ENCODE peak calls at places on chromosomes 3 and 15, in nine cellular contexts. V is HepG2, T is ovary, U is A549, Y is K562, K is sigmoid colon, S is SK-N-SH, M is stomach, J is tibial nerve. O is an unnamed sample.

GRCh38 chr3:94304953-94305352 is 242.1 kb downstream of the NSUN3 start:
- DNase-seq in S (no peak), J (no peak), M (no peak), K (no peak), V (no peak), Y (no peak), U (no peak), T (no peak), O (no peak)

GRCh38 chr15:48177383-48177874 is 666 bp downstream of the MYEF2 start:
- DNase-seq in M (no peak), Y (no peak), J (no peak), T (no peak), V (no peak), K (no peak), U (peak), S (peak), O (no peak)

GRCh38 chr15:78059110-78059839 is 18.2 kb downstream of the TBC1D2B start:
- DNase-seq in K (no peak), M (no peak), T (no peak), V (no peak), J (no peak), U (no peak), Y (no peak), S (no peak), O (no peak)

GRCh38 chr3:14478943-14479550 is 61.1 kb downstream of the GRIP2 start:
- DNase-seq in J (no peak), S (no peak), U (no peak), K (no peak), M (no peak), T (no peak), V (no peak), Y (no peak), O (no peak)

GRCh38 chr3:39707314-39707909 is 102.0 kb upstream of the MYRIP start:
- DNase-seq in S (peak), K (no peak), J (no peak), Y (peak), T (no peak), M (no peak), U (peak), V (peak), O (no peak)

GRCh38 chr15:56821721-56822425 is 88.6 kb upstream of the ZNF280D start:
- DNase-seq in Y (peak), J (no peak), M (peak), T (peak), U (peak), S (peak), V (peak), K (peak), O (peak)

GRCh38 chr3:48826451-48826850 is 21.2 kb downstream of the PRKAR2A start:
- DNase-seq in J (no peak), M (no peak), K (no peak), U (no peak), Y (peak), V (no peak), S (no peak), T (no peak), O (no peak)

GRCh38 chr15:66832679-66833078 is 130.6 kb downstream of the SMAD6 start:
- DNase-seq in U (no peak), K (no peak), Y (no peak), S (no peak), M (no peak), T (no peak), V (no peak), J (no peak), O (no peak)

GRCh38 chr15:95664435-95664834 is 666.1 kb upstream of the NR2F2 start:
- DNase-seq in V (no peak), S (no peak), K (no peak), M (no peak), J (no peak), U (no peak), T (no peak), Y (no peak), O (no peak)

GRCh38 chr3:120113128-120114116 is 19.2 kb upstream of the GSK3B start:
- DNase-seq in K (no peak), M (peak), V (no peak), S (no peak), T (no peak), U (peak), J (no peak), Y (no peak), O (no peak)

GRCh38 chr3:99474776-99475175 is 163.6 kb upstream of the COL8A1 start:
- DNase-seq in M (no peak), J (no peak), U (no peak), T (no peak), S (no peak), K (no peak), V (no peak), Y (no peak), O (no peak)

GRCh38 chr3:181707980-181708379 is 3.7 kb upstream of the SOX2 start:
- DNase-seq in M (no peak), V (no peak), T (no peak), Y (no peak), S (no peak), K (no peak), U (no peak), J (no peak), O (no peak)

GRCh38 chr15:83205725-83206324 is 1.8 kb downstream of the HDGFL3 start:
- DNase-seq in U (no peak), V (no peak), S (peak), J (no peak), M (no peak), K (no peak), T (no peak), Y (no peak), O (no peak)

GRCh38 chr15:25065876-25066275 is 111.1 kb downstream of the SNRPN start:
- DNase-seq in S (no peak), J (no peak), U (no peak), V (no peak), M (no peak), K (peak), T (no peak), Y (no peak), O (no peak)

GRCh38 chr3:135009014-135009413 is 214.0 kb downstream of the EPHB1 start:
- DNase-seq in K (no peak), U (no peak), J (no peak), T (no peak), M (no peak), V (no peak), Y (no peak), S (no peak), O (no peak)

GRCh38 chr15:95267476-95267875 is 1036.1 kb downstream of the MCTP2 start:
- DNase-seq in V (no peak), J (no peak), U (no peak), Y (no peak), K (no peak), T (no peak), S (no peak), M (no peak), O (no peak)

GRCh38 chr15:66830358-66830757 is 128.3 kb downstream of the SMAD6 start:
- DNase-seq in J (no peak), T (no peak), U (peak), S (no peak), Y (no peak), V (no peak), M (no peak), K (no peak), O (no peak)

GRCh38 chr3:163692484-163692883 is 1385.8 kb downstream of the SI start:
- DNase-seq in T (no peak), S (no peak), M (no peak), U (no peak), K (no peak), Y (no peak), V (no peak), J (no peak), O (no peak)

GRCh38 chr3:189724366-189724765 is 93.2 kb downstream of the TP63 start:
- DNase-seq in M (no peak), V (no peak), S (no peak), J (no peak), U (no peak), K (no peak), T (no peak), Y (no peak), O (no peak)

GRCh38 chr3:114454592-114455251 is 160.9 kb downstream of the TIGIT start:
- DNase-seq in T (peak), V (no peak), M (no peak), J (no peak), K (no peak), U (no peak), Y (no peak), S (peak), O (no peak)

GRCh38 chr15:63077952-63078351 is 35.4 kb downstream of the TPM1 start:
- DNase-seq in S (no peak), K (no peak), J (no peak), V (no peak), T (no peak), M (no peak), U (no peak), Y (no peak), O (peak)

GRCh38 chr15:60751985-60752952 is 273.3 kb upstream of the ICE2 start:
- DNase-seq in J (no peak), S (peak), Y (no peak), T (peak), U (no peak), M (peak), K (peak), V (peak), O (no peak)

GRCh38 chr3:168998792-168999191 is 664.7 kb downstream of the MECOM start:
- DNase-seq in V (no peak), Y (no peak), T (no peak), S (no peak), U (no peak), J (no peak), M (no peak), K (no peak), O (no peak)

GRCh38 chr15:67174864-67175573 is 79.4 kb downstream of the AAGAB start:
- DNase-seq in Y (no peak), S (peak), T (no peak), V (no peak), J (no peak), U (peak), K (peak), M (peak), O (no peak)

GRCh38 chr15:79811406-79812405 is 85.1 kb downstream of the MTHFS start:
- DNase-seq in Y (no peak), V (no peak), K (peak), M (peak), S (peak), U (no peak), J (no peak), T (peak), O (no peak)

GRCh38 chr3:74538669-74539068 is 75.8 kb downstream of the CNTN3 start:
- DNase-seq in Y (no peak), J (no peak), V (no peak), T (no peak), K (no peak), U (no peak), M (no peak), S (no peak), O (no peak)

GRCh38 chr3:129606522-129607390 is at the start of gene PLXND1:
- DNase-seq in U (peak), V (no peak), Y (peak), T (peak), M (peak), J (peak), S (peak), K (peak), O (peak)

DNA sequence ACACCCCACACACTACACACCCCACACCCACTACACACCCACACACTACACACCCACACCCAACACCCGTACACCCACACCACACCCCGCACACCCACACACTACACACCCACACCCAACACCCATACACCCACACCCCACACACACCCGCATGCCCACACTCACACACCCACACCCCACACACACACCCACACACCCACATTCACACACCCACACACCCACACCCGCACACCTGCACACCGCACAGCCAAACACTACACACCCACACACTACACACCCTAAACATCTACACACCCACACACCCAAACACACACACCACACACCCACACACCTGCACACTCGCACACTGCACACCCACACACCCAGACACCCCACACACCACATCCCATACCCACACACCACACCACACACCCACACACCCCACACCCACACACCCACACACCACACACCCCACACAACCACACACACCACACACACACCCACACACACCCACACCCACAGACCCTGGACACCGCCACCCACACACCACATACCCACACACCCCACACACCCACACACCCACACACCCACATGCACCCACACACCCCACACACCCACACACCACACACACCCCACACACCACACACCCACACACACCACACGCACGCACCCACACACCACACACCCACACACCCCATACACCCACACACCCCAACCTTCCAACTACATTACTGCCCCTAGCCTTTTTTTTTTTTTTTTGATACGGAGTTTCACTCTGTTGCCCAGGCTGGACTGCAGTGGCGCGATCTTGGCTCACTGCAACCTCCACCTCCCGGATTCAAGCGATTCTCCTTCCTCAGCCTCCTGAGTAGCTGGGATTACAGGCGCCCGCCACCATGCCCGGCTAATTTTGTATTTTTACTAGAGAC is 16.9 kb downstream of the CEP19 start:
- DNase-seq in M (no peak), Y (no peak), T (no peak), K (no peak), J (no peak), U (no peak), V (no peak), S (no peak), O (no peak)
- TF ChIP-seq EP300 in M (no peak), Y (no peak), T (no peak), K (no peak), J (no peak), U (no peak), V (no peak), S (no peak), O (no peak)

GRCh38 chr3:50165388-50166308 is 10.5 kb downstream of the SEMA3F start:
- DNase-seq in U (no peak), V (no peak), M (peak), S (no peak), J (no peak), K (no peak), T (peak), Y (no peak), O (no peak)

GRCh38 chr3:50163572-50163971 is 8.4 kb downstream of the SEMA3F start:
- DNase-seq in K (no peak), M (no peak), U (no peak), V (no peak), J (no peak), T (no peak), Y (no peak), S (no peak), O (no peak)

GRCh38 chr3:50164984-50165383 is 9.9 kb downstream of the SEMA3F start:
- DNase-seq in S (no peak), Y (no peak), U (no peak), V (no peak), M (no peak), K (no peak), J (no peak), T (no peak), O (no peak)

GRCh38 chr3:50164481-50164880 is 9.4 kb downstream of the SEMA3F start:
- DNase-seq in U (no peak), S (no peak), Y (no peak), K (no peak), M (no peak), T (no peak), V (no peak), J (no peak), O (no peak)

DNA sequence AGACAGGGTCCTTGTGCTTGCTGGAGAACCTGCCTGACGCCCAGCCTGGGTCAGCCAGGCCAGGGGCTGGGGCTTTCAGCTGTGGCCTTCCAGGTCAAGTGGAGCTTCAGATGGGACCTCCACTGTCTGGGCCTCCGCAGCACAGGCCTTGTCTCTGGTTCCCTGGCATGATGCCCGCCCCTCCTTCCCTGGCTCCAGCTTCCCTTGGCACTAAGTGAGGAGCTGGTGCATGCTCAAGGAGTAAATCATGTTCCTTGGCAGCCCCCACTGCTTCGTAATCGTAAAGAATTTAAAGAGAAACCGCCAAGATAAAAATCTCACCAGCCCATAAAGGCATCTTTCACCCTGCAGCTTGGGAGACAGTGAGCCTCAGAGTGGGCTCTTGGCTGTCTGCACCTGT is 8.9 kb downstream of the SEMA3F start:
- DNase-seq in T (peak), Y (no peak), U (peak), S (no peak), V (no peak), M (peak), J (peak), K (peak), O (no peak)
- TF ChIP-seq EP300 in T (no peak), Y (no peak), U (no peak), S (no peak), V (no peak), M (no peak), J (no peak), K (no peak), O (no peak)

DNA sequence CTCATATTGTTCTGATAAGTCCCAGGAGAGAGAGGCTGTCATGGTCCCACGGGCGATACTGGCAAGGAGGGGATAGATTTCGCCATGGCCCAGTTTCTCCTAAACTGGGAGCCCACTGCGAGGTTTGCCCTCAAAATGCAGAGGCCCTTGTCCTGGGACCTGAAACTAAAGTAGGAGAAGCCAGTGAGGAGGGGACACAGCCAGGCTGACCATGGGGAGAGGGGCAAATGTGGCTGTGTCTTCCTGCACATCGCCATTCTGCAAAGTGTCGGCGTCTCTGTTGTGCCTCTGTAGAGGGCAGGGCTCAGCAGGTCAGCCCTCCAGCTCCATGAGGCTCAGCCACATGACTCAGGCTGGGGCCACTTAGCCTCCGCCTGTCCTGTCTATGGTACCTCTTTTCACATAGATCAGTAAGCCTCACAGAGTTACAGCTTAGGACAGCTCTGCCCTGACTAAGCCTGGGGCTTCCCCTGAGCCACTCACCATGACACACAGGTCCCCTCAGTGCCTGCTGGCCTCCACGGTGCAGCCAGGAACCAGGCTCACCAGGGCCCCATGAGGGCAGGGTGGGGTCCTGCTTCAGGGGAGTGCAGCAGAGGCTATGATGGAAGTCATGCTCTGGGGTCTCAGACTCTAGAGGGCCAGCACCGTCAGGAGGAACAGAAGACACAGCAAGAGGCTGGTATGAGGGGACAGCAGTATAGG is 28.6 kb upstream of the PLXNA1 start:
- DNase-seq in K (peak), U (no peak), S (no peak), M (no peak), J (no peak), T (no peak), V (no peak), Y (no peak), O (no peak)
- TF ChIP-seq EP300 in K (no peak), U (no peak), S (no peak), M (no peak), J (no peak), T (no peak), V (no peak), Y (no peak), O (no peak)

GRCh38 chr15:89163271-89164055 is 57.9 kb downstream of the RLBP1 start:
- DNase-seq in V (no peak), S (no peak), J (no peak), K (no peak), Y (no peak), M (no peak), U (no peak), T (no peak), O (no peak)
- TF ChIP-seq EP300 in V (no peak), S (peak), J (no peak), K (no peak), Y (no peak), M (no peak), U (no peak), T (no peak), O (no peak)

DNA sequence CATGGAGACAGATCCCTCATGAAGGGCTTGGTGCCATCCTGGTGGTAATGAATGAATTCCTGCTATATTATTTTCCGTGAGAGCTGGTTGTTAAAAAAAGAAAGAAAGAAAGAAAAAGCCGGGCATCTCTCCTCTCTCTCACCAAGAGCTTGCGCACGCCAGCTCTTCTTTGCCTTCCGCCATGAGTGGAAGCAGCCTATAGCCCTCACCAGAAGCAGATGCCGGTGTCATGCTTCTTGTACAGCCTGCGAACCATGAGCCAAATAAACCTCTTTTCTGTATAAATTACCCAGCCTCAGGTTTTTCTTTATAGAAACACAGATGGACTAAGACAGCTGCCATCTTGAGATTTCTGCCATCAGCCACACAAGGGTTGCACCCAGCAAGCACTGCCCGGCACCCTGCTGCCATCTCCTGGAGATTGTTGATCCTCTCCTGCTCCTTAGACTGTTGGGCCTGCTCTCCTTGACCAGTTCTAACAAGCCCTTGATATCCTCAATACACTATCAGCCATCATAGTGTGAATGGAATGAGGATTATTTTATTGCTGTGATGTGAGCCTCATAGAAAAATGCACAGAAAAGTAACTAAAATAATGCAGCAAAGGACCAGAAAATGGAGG is 3.5 kb upstream of the AHSG start:
- DNase-seq in K (no peak), V (no peak), J (no peak), T (no peak), U (peak), S (no peak), M (peak), Y (peak), O (no peak)
- TF ChIP-seq EP300 in K (no peak), V (no peak), J (no peak), T (no peak), U (no peak), S (no peak), M (no peak), Y (no peak), O (no peak)

GRCh38 chr3:10459954-10460754 is 45.2 kb downstream of the ATP2B2 start:
- DNase-seq in U (peak), M (peak), J (no peak), T (no peak), S (no peak), K (no peak), Y (peak), V (peak), O (peak)
- TF ChIP-seq EP300 in U (no peak), M (no peak), J (no peak), T (no peak), S (no peak), K (no peak), Y (no peak), V (peak), O (no peak)

GRCh38 chr3:111764645-111765091 is 94.4 kb upstream of the PHLDB2 start:
- DNase-seq in M (no peak), T (no peak), Y (no peak), V (peak), S (no peak), U (peak), J (no peak), K (no peak), O (no peak)
- TF ChIP-seq EP300 in M (no peak), T (no peak), Y (no peak), V (peak), S (no peak), U (peak), J (no peak), K (no peak), O (no peak)

O was measured in H1.